ENCODE peak calls at places on chromosome 3, in eight cellular contexts. One of them, this sample, is unnamed.

GRCh38 chr3:10169000-10169496 is 4.3 kb downstream of the IRAK2 start:
- DNase-seq in activated gamma-delta T cell treated with Interleukin-2 at 50 U/mL for 16 hours: no peak
- DNase-seq in progenitor cell of endocrine pancreas: no peak
- DNase-seq in effector CD4-positive, alpha-beta T cell: no peak
- DNase-seq in H54: no peak
- DNase-seq in iPS-NIHi11: no peak
- DNase-seq in neural crest cell: no peak
- DNase-seq in T-helper 2 cell: no peak
- DNase-seq in this sample: no peak

GRCh38 chr3:12994357-12994606 is 78.9 kb downstream of the IQSEC1 start:
- DNase-seq in activated gamma-delta T cell treated with Interleukin-2 at 50 U/mL for 16 hours: no peak
- DNase-seq in progenitor cell of endocrine pancreas: peak
- DNase-seq in effector CD4-positive, alpha-beta T cell: no peak
- DNase-seq in H54: peak
- DNase-seq in iPS-NIHi11: peak
- DNase-seq in neural crest cell: no peak
- DNase-seq in T-helper 2 cell: no peak
- DNase-seq in this sample: no peak

GRCh38 chr3:194312186-194312742 is 38.9 kb downstream of the CPN2 start:
- DNase-seq in activated gamma-delta T cell treated with Interleukin-2 at 50 U/mL for 16 hours: no peak
- DNase-seq in progenitor cell of endocrine pancreas: no peak
- DNase-seq in effector CD4-positive, alpha-beta T cell: no peak
- DNase-seq in H54: no peak
- DNase-seq in iPS-NIHi11: no peak
- DNase-seq in neural crest cell: no peak
- DNase-seq in T-helper 2 cell: no peak
- DNase-seq in this sample: no peak

GRCh38 chr3:108060331-108060730 is 30.5 kb downstream of the CD47 start:
- DNase-seq in activated gamma-delta T cell treated with Interleukin-2 at 50 U/mL for 16 hours: no peak
- DNase-seq in progenitor cell of endocrine pancreas: no peak
- DNase-seq in effector CD4-positive, alpha-beta T cell: no peak
- DNase-seq in H54: no peak
- DNase-seq in iPS-NIHi11: no peak
- DNase-seq in neural crest cell: no peak
- DNase-seq in T-helper 2 cell: no peak
- DNase-seq in this sample: no peak

GRCh38 chr3:57127849-57128566 is 37.1 kb downstream of the IL17RD start:
- DNase-seq in activated gamma-delta T cell treated with Interleukin-2 at 50 U/mL for 16 hours: no peak
- DNase-seq in progenitor cell of endocrine pancreas: no peak
- DNase-seq in effector CD4-positive, alpha-beta T cell: no peak
- DNase-seq in H54: no peak
- DNase-seq in iPS-NIHi11: no peak
- DNase-seq in neural crest cell: no peak
- DNase-seq in T-helper 2 cell: no peak
- DNase-seq in this sample: no peak

GRCh38 chr3:195908439-195909293 is at the start of gene TNK2:
- DNase-seq in activated gamma-delta T cell treated with Interleukin-2 at 50 U/mL for 16 hours: peak
- DNase-seq in progenitor cell of endocrine pancreas: no peak
- DNase-seq in effector CD4-positive, alpha-beta T cell: peak
- DNase-seq in H54: peak
- DNase-seq in iPS-NIHi11: peak
- DNase-seq in neural crest cell: no peak
- DNase-seq in T-helper 2 cell: peak
- DNase-seq in this sample: no peak

GRCh38 chr3:120689395-120689794 is 7.4 kb upstream of the HGD start:
- DNase-seq in activated gamma-delta T cell treated with Interleukin-2 at 50 U/mL for 16 hours: no peak
- DNase-seq in progenitor cell of endocrine pancreas: no peak
- DNase-seq in effector CD4-positive, alpha-beta T cell: no peak
- DNase-seq in H54: no peak
- DNase-seq in iPS-NIHi11: no peak
- DNase-seq in neural crest cell: no peak
- DNase-seq in T-helper 2 cell: no peak
- DNase-seq in this sample: no peak

GRCh38 chr3:46854543-46854942 is 8.7 kb downstream of the MYL3 start:
- DNase-seq in activated gamma-delta T cell treated with Interleukin-2 at 50 U/mL for 16 hours: no peak
- DNase-seq in progenitor cell of endocrine pancreas: no peak
- DNase-seq in effector CD4-positive, alpha-beta T cell: no peak
- DNase-seq in H54: no peak
- DNase-seq in iPS-NIHi11: no peak
- DNase-seq in neural crest cell: no peak
- DNase-seq in T-helper 2 cell: peak
- DNase-seq in this sample: no peak

GRCh38 chr3:38722760-38723568 is 73.5 kb upstream of the SCN5A start:
- DNase-seq in activated gamma-delta T cell treated with Interleukin-2 at 50 U/mL for 16 hours: no peak
- DNase-seq in progenitor cell of endocrine pancreas: no peak
- DNase-seq in effector CD4-positive, alpha-beta T cell: no peak
- DNase-seq in H54: no peak
- DNase-seq in iPS-NIHi11: no peak
- DNase-seq in neural crest cell: no peak
- DNase-seq in T-helper 2 cell: no peak
- DNase-seq in this sample: no peak

GRCh38 chr3:24315991-24316390 is 178.7 kb downstream of the THRB start:
- DNase-seq in activated gamma-delta T cell treated with Interleukin-2 at 50 U/mL for 16 hours: no peak
- DNase-seq in progenitor cell of endocrine pancreas: no peak
- DNase-seq in effector CD4-positive, alpha-beta T cell: no peak
- DNase-seq in H54: no peak
- DNase-seq in iPS-NIHi11: no peak
- DNase-seq in neural crest cell: no peak
- DNase-seq in T-helper 2 cell: no peak
- DNase-seq in this sample: no peak

GRCh38 chr3:53056442-53056841 is 10.6 kb upstream of the SFMBT1 start:
- DNase-seq in activated gamma-delta T cell treated with Interleukin-2 at 50 U/mL for 16 hours: no peak
- DNase-seq in progenitor cell of endocrine pancreas: no peak
- DNase-seq in effector CD4-positive, alpha-beta T cell: no peak
- DNase-seq in H54: no peak
- DNase-seq in iPS-NIHi11: peak
- DNase-seq in neural crest cell: no peak
- DNase-seq in T-helper 2 cell: no peak
- DNase-seq in this sample: no peak